ENCODE peak calls at places on chromosome 7, in ten cellular contexts. V is psoas muscle, S is mammary epithelial cell, J is A549, P is HCT116, H is cardiac muscle cell, I is uterus, T is AG04450, U is endothelial cell of umbilical vein, K is lower lobe of right lung. Y is an unnamed sample.

GRCh38 chr7:30752979-30753378 is 1.0 kb downstream of the INMT start:
- DNase-seq in V (peak), S (no peak), J (no peak), P (no peak), H (no peak), I (peak), T (no peak), U (no peak), K (peak), Y (no peak)

GRCh38 chr7:87715511-87715910 is 87.3 kb downstream of the RUNDC3B start:
- DNase-seq in V (no peak), S (no peak), J (no peak), P (no peak), H (no peak), I (no peak), T (no peak), U (no peak), K (no peak), Y (no peak)

GRCh38 chr7:32957326-32958045 is at the start of gene FKBP9:
- DNase-seq in V (peak), S (peak), J (peak), P (no peak), H (peak), I (peak), T (no peak), U (peak), K (peak), Y (no peak)

GRCh38 chr7:15016726-15017125 is 114.2 kb upstream of the DGKB start:
- DNase-seq in V (no peak), S (peak), J (no peak), P (peak), H (no peak), I (peak), T (no peak), U (peak), K (no peak), Y (no peak)

GRCh38 chr7:135965602-135966001 is 11.6 kb downstream of the MTPN start:
- DNase-seq in V (no peak), S (no peak), J (no peak), P (no peak), H (no peak), I (no peak), T (no peak), U (no peak), K (no peak), Y (no peak)

GRCh38 chr7:140723574-140723973 is 27.1 kb downstream of the NDUFB2 start:
- DNase-seq in V (no peak), S (no peak), J (no peak), P (no peak), H (no peak), I (no peak), T (no peak), U (no peak), K (no peak), Y (no peak)

GRCh38 chr7:157552295-157552993 is 215.6 kb downstream of the DNAJB6 start:
- DNase-seq in V (no peak), S (no peak), J (no peak), P (no peak), H (no peak), I (no peak), T (no peak), U (no peak), K (peak), Y (no peak)

GRCh38 chr7:50976064-50976463 is 193.4 kb upstream of the GRB10 start:
- DNase-seq in V (no peak), S (no peak), J (no peak), P (no peak), H (no peak), I (no peak), T (no peak), U (no peak), K (no peak), Y (no peak)

GRCh38 chr7:107728276-107728675 is 15.7 kb upstream of the CBLL1 start:
- DNase-seq in V (no peak), S (no peak), J (no peak), P (no peak), H (no peak), I (no peak), T (no peak), U (no peak), K (no peak), Y (no peak)

GRCh38 chr7:101112233-101112632 is 14.7 kb upstream of the SERPINE1 start:
- DNase-seq in V (peak), S (no peak), J (no peak), P (no peak), H (no peak), I (peak), T (no peak), U (peak), K (no peak), Y (no peak)

GRCh38 chr7:157337316-157338149 is 729 bp downstream of the DNAJB6 start:
- DNase-seq in V (peak), S (peak), J (no peak), P (no peak), H (peak), I (peak), T (no peak), U (peak), K (peak), Y (no peak)

GRCh38 chr7:96591159-96591899 is 118.3 kb downstream of the SEM1 start:
- DNase-seq in V (no peak), S (no peak), J (no peak), P (no peak), H (no peak), I (no peak), T (no peak), U (no peak), K (no peak), Y (no peak)

GRCh38 chr7:50216626-50217025 is 87.9 kb upstream of the IKZF1 start:
- DNase-seq in V (no peak), S (no peak), J (no peak), P (no peak), H (no peak), I (no peak), T (no peak), U (no peak), K (no peak), Y (peak)

GRCh38 chr7:44094796-44095592 is 9.2 kb upstream of the AEBP1 start:
- DNase-seq in V (no peak), S (no peak), J (no peak), P (no peak), H (no peak), I (no peak), T (no peak), U (no peak), K (no peak), Y (no peak)

GRCh38 chr7:134903073-134903790 is 83.1 kb upstream of the AGBL3 start:
- DNase-seq in V (no peak), S (no peak), J (no peak), P (no peak), H (no peak), I (no peak), T (no peak), U (no peak), K (no peak), Y (no peak)

GRCh38 chr7:13981070-13981469 is 8.4 kb downstream of the ETV1 start:
- DNase-seq in V (no peak), S (peak), J (peak), P (peak), H (peak), I (no peak), T (peak), U (peak), K (no peak), Y (no peak)

GRCh38 chr7:30278386-30278785 is 6.0 kb upstream of the ZNRF2 start:
- DNase-seq in V (no peak), S (no peak), J (no peak), P (no peak), H (no peak), I (no peak), T (no peak), U (no peak), K (no peak), Y (no peak)

GRCh38 chr7:151822541-151823181 is 54.3 kb downstream of the PRKAG2 start:
- DNase-seq in V (peak), S (no peak), J (no peak), P (no peak), H (no peak), I (no peak), T (no peak), U (peak), K (peak), Y (no peak)

GRCh38 chr7:151823783-151824182 is 53.1 kb downstream of the PRKAG2 start:
- DNase-seq in V (no peak), S (no peak), J (no peak), P (no peak), H (no peak), I (no peak), T (no peak), U (no peak), K (no peak), Y (no peak)

GRCh38 chr7:151821226-151821625 is 55.7 kb downstream of the PRKAG2 start:
- DNase-seq in V (peak), S (no peak), J (no peak), P (no peak), H (no peak), I (no peak), T (no peak), U (no peak), K (peak), Y (no peak)

GRCh38 chr7:151820486-151821105 is 56.3 kb downstream of the PRKAG2 start:
- DNase-seq in V (peak), S (no peak), J (no peak), P (no peak), H (no peak), I (no peak), T (no peak), U (no peak), K (peak), Y (no peak)

GRCh38 chr7:151821806-151822540 is 54.9 kb downstream of the PRKAG2 start:
- DNase-seq in V (peak), S (no peak), J (no peak), P (no peak), H (no peak), I (no peak), T (no peak), U (no peak), K (peak), Y (no peak)
- H3K4me3 ChIP-seq in V (no peak), S (no peak), J (no peak), P (no peak), H (no peak), I (no peak), T (no peak), U (no peak), K (no peak), Y (no peak)

GRCh38 chr7:8204674-8205377 is 57.1 kb downstream of the ICA1 start:
- DNase-seq in V (no peak), S (no peak), J (no peak), P (no peak), H (no peak), I (no peak), T (no peak), U (no peak), K (no peak), Y (no peak)
- TF ChIP-seq CTCF in V (no peak), S (no peak), J (no peak), P (no peak), H (no peak), I (no peak), T (no peak), U (no peak), K (no peak), Y (no peak)

DNA sequence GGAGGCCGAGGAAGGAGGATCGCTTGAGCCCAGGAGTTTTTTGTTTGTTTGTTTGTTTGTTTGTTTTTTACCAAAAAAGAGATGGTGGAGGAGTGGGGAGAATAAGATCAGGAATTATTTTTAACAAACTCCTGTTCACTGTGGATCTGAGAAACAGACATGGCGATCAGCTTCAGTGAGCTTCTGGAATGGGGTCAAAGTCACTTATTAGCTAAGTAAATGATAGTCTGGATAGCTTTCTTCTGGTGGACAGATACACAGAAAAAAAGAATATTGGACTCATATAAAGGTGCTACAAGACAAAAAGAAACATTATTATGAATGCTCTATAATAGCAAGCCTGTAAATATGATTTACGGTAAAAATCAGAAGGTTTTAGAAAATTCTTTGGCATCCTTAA is 85.1 kb downstream of the POU6F2 start:
- DNase-seq in V (no peak), S (no peak), J (no peak), P (no peak), H (no peak), I (no peak), T (no peak), U (no peak), K (no peak), Y (no peak)
- H3K27ac ChIP-seq in V (no peak), S (no peak), J (no peak), P (no peak), H (no peak), I (no peak), T (no peak), U (no peak), K (no peak), Y (no peak)

DNA sequence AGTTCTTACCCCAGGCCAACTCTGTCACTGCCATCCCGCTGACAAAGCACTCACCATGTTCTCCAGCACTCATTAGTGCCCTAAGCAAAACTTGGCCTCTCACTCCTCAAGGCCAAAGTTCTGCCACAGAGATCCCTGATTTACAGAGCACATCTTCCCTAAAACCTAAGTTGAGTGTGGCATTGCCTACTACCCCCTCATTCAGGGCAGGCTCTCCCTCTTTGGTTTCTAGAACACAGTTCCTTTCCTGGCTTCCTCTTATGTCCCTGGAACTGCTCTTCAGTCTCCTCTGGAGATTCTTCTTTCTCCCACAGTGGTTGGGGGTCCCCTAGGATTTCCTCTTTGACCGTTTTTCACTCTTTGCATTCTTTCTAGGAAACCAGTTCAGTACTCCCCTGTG is 39.7 kb upstream of the INHBA start:
- DNase-seq in V (no peak), S (no peak), J (no peak), P (no peak), H (no peak), I (no peak), T (no peak), U (no peak), K (no peak), Y (no peak)
- H3K4me3 ChIP-seq in V (no peak), S (no peak), J (no peak), P (no peak), H (no peak), I (no peak), T (no peak), U (no peak), K (no peak), Y (no peak)

GRCh38 chr7:84245831-84246230 is 51.2 kb upstream of the SEMA3A start:
- DNase-seq in V (no peak), S (no peak), J (no peak), P (no peak), H (no peak), I (no peak), T (no peak), U (no peak), K (peak), Y (no peak)

GRCh38 chr7:84249651-84250050 is 55.1 kb upstream of the SEMA3A start:
- DNase-seq in V (no peak), S (no peak), J (no peak), P (no peak), H (no peak), I (no peak), T (no peak), U (peak), K (no peak), Y (no peak)

GRCh38 chr7:84248267-84248666 is 53.7 kb upstream of the SEMA3A start:
- DNase-seq in V (no peak), S (peak), J (no peak), P (no peak), H (no peak), I (no peak), T (no peak), U (no peak), K (no peak), Y (no peak)

GRCh38 chr7:84248843-84249242 is 54.3 kb upstream of the SEMA3A start:
- DNase-seq in V (no peak), S (no peak), J (no peak), P (no peak), H (no peak), I (no peak), T (no peak), U (no peak), K (peak), Y (no peak)

DNA sequence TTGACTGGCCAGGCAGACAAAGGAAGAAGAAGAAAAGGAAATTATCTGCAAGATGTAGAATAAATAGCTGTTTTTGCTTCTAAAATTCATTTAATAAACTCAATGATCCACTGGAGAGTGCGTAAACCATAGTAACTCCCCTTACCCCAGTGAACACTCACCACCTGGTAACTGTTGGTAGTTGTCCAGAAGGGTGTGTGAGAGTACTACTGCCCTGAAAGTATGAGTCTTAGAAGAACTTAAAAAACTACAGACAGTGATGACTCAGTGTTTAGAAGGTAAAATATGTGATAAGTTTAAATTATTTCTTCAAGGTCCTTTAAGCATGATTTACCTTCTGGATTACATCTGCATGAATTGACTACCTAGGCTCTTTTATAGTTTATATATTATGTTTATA is 53.0 kb upstream of the SEMA3A start:
- DNase-seq in V (no peak), S (peak), J (no peak), P (no peak), H (no peak), I (no peak), T (no peak), U (no peak), K (no peak), Y (no peak)
- TF ChIP-seq CTCF in V (no peak), S (peak), J (no peak), P (no peak), H (no peak), I (no peak), T (peak), U (no peak), K (no peak), Y (no peak)

GRCh38 chr7:150992051-150992640 is 1.3 kb downstream of the NOS3 start:
- DNase-seq in V (no peak), S (no peak), J (no peak), P (no peak), H (no peak), I (no peak), T (no peak), U (no peak), K (no peak), Y (no peak)

GRCh38 chr7:150994141-150994837 is 3.5 kb downstream of the NOS3 start:
- DNase-seq in V (no peak), S (no peak), J (no peak), P (no peak), H (peak), I (no peak), T (no peak), U (peak), K (no peak), Y (no peak)

GRCh38 chr7:150994838-150995510 is 4.2 kb downstream of the NOS3 start:
- DNase-seq in V (no peak), S (no peak), J (no peak), P (no peak), H (no peak), I (no peak), T (no peak), U (no peak), K (no peak), Y (no peak)

GRCh38 chr7:150993511-150993910 is 2.7 kb downstream of the NOS3 start:
- DNase-seq in V (peak), S (no peak), J (no peak), P (no peak), H (no peak), I (peak), T (no peak), U (peak), K (no peak), Y (no peak)

DNA sequence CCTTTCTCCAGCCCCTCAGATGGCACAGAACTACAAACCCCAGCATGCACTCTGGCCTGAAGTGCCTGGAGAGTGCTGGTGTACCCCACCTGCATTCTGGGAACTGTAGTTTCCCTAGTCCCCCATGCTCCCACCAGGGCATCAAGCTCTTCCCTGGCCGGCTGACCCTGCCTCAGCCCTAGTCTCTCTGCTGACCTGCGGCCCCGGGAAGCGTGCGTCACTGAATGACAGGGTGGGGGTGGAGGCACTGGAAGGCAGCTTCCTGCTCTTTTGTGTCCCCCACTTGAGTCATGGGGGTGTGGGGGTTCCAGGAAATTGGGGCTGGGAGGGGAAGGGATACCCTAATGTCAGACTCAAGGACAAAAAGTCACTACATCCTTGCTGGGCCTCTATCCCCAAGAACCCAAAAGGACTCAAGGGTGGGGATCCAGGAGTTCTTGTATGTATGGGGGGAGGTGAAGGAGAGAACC is 2.1 kb downstream of the NOS3 start:
- DNase-seq in V (no peak), S (no peak), J (no peak), P (no peak), H (peak), I (peak), T (no peak), U (peak), K (no peak), Y (no peak)
- H3K27ac ChIP-seq in V (peak), S (no peak), J (no peak), P (no peak), H (peak), I (peak), T (no peak), U (peak), K (peak), Y (peak)

GRCh38 chr7:106281127-106281526 is 3.7 kb downstream of the NAMPT start:
- DNase-seq in V (no peak), S (no peak), J (no peak), P (no peak), H (no peak), I (no peak), T (no peak), U (no peak), K (no peak), Y (no peak)

GRCh38 chr7:106282374-106282773 is 2.4 kb downstream of the NAMPT start:
- DNase-seq in V (no peak), S (no peak), J (no peak), P (no peak), H (no peak), I (no peak), T (no peak), U (no peak), K (no peak), Y (no peak)

GRCh38 chr7:106282852-106283251 is 1.9 kb downstream of the NAMPT start:
- DNase-seq in V (no peak), S (no peak), J (no peak), P (no peak), H (no peak), I (no peak), T (no peak), U (no peak), K (no peak), Y (no peak)

GRCh38 chr7:106283501-106283830 is 1.3 kb downstream of the NAMPT start:
- DNase-seq in V (no peak), S (no peak), J (no peak), P (no peak), H (no peak), I (no peak), T (no peak), U (no peak), K (no peak), Y (no peak)

DNA sequence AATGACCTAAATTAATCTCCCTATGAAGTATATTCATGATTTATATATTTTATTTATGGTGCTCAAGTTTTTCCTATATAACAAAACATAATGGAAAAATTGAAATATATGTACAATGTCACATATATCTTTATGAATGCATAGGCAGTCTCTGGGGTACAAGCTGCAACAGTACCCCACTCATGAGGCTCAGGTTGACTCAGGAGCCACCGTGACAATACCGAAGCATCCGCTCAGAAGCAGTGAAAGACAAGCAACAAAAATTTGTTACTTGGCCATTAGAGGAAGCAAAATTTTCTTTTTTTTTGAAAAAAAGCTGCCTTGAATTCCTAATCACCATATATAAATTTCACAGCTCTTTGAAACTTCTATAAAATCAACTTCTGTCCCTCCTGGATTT is 2.9 kb downstream of the NAMPT start:
- DNase-seq in V (no peak), S (no peak), J (no peak), P (no peak), H (no peak), I (no peak), T (no peak), U (no peak), K (no peak), Y (no peak)
- H3K4me3 ChIP-seq in V (peak), S (peak), J (peak), P (no peak), H (no peak), I (no peak), T (no peak), U (no peak), K (peak), Y (peak)